ENCODE peak calls at places on chromosomes 16 and 17, in five cellular contexts. One of them, this sample, is unnamed.

GRCh38 chr17:46732133-46732532 is 86.4 kb downstream of the WNT3 start:
- DNase-seq in A549: no peak
- DNase-seq in IMR-90: no peak
- DNase-seq in HepG2: no peak
- DNase-seq in K562: no peak
- DNase-seq in this sample: no peak

GRCh38 chr16:71811261-71811803 is 2.7 kb upstream of the AP1G1 start:
- DNase-seq in A549: no peak
- DNase-seq in IMR-90: peak
- DNase-seq in HepG2: no peak
- DNase-seq in K562: no peak
- DNase-seq in this sample: no peak

GRCh38 chr17:82927661-82928601 is 88.1 kb upstream of the ZNF750 start:
- DNase-seq in A549: no peak
- DNase-seq in IMR-90: no peak
- DNase-seq in HepG2: no peak
- DNase-seq in K562: no peak
- DNase-seq in this sample: no peak

GRCh38 chr17:44901323-44901965 is 2.2 kb upstream of the EFTUD2 start:
- DNase-seq in A549: peak
- DNase-seq in IMR-90: peak
- DNase-seq in HepG2: no peak
- DNase-seq in K562: no peak
- DNase-seq in this sample: no peak

GRCh38 chr16:83147244-83147643 is 520.5 kb downstream of the CDH13 start:
- DNase-seq in A549: no peak
- DNase-seq in IMR-90: peak
- DNase-seq in HepG2: no peak
- DNase-seq in K562: no peak
- DNase-seq in this sample: no peak

GRCh38 chr16:70394853-70395252 is 44.0 kb downstream of the ST3GAL2 start:
- DNase-seq in A549: no peak
- DNase-seq in IMR-90: no peak
- DNase-seq in HepG2: no peak
- DNase-seq in K562: no peak
- DNase-seq in this sample: no peak

GRCh38 chr16:58411736-58412614 is 19.7 kb downstream of the GINS3 start:
- DNase-seq in A549: no peak
- DNase-seq in IMR-90: no peak
- DNase-seq in HepG2: no peak
- DNase-seq in K562: peak
- DNase-seq in this sample: no peak

GRCh38 chr16:52561910-52562741 is 15.2 kb upstream of the TOX3 start:
- DNase-seq in A549: peak
- DNase-seq in IMR-90: no peak
- DNase-seq in HepG2: peak
- DNase-seq in K562: no peak
- DNase-seq in this sample: no peak

GRCh38 chr17:82956146-82956725 is 116.4 kb upstream of the ZNF750 start:
- DNase-seq in A549: no peak
- DNase-seq in IMR-90: no peak
- DNase-seq in HepG2: no peak
- DNase-seq in K562: no peak
- DNase-seq in this sample: no peak

GRCh38 chr16:85393674-85394510 is 219.2 kb upstream of the GSE1 start:
- DNase-seq in A549: peak
- DNase-seq in IMR-90: peak
- DNase-seq in HepG2: no peak
- DNase-seq in K562: peak
- DNase-seq in this sample: peak

GRCh38 chr17:33328129-33328528 is 35.0 kb upstream of the ASIC2 start:
- DNase-seq in A549: no peak
- DNase-seq in IMR-90: peak
- DNase-seq in HepG2: no peak
- DNase-seq in K562: peak
- DNase-seq in this sample: no peak

GRCh38 chr17:18921485-18921884 is 30.5 kb upstream of the SLC5A10 start:
- DNase-seq in A549: no peak
- DNase-seq in IMR-90: no peak
- DNase-seq in HepG2: no peak
- DNase-seq in K562: no peak
- DNase-seq in this sample: no peak
- TF ChIP-seq BHLHE40 in A549: no peak
- TF ChIP-seq BHLHE40 in IMR-90: no peak
- TF ChIP-seq BHLHE40 in HepG2: no peak
- TF ChIP-seq BHLHE40 in K562: no peak
- TF ChIP-seq BHLHE40 in this sample: no peak

GRCh38 chr17:18101828-18102227 is 6.7 kb upstream of the MYO15A start:
- DNase-seq in A549: no peak
- DNase-seq in IMR-90: no peak
- DNase-seq in HepG2: no peak
- DNase-seq in K562: no peak
- DNase-seq in this sample: no peak

GRCh38 chr17:18105595-18105994 is 3.0 kb upstream of the MYO15A start:
- DNase-seq in A549: no peak
- DNase-seq in IMR-90: no peak
- DNase-seq in HepG2: no peak
- DNase-seq in K562: no peak
- DNase-seq in this sample: no peak

GRCh38 chr17:18105027-18105426 is 3.5 kb upstream of the MYO15A start:
- DNase-seq in A549: no peak
- DNase-seq in IMR-90: no peak
- DNase-seq in HepG2: no peak
- DNase-seq in K562: no peak
- DNase-seq in this sample: no peak

GRCh38 chr17:18100616-18101015 is 7.9 kb upstream of the MYO15A start:
- DNase-seq in A549: no peak
- DNase-seq in IMR-90: no peak
- DNase-seq in HepG2: no peak
- DNase-seq in K562: no peak
- DNase-seq in this sample: no peak

GRCh38 chr17:18102640-18103039 is 5.9 kb upstream of the MYO15A start:
- DNase-seq in A549: no peak
- DNase-seq in IMR-90: no peak
- DNase-seq in HepG2: no peak
- DNase-seq in K562: no peak
- DNase-seq in this sample: no peak
- TF ChIP-seq BHLHE40 in A549: no peak
- TF ChIP-seq BHLHE40 in IMR-90: no peak
- TF ChIP-seq BHLHE40 in HepG2: no peak
- TF ChIP-seq BHLHE40 in K562: no peak
- TF ChIP-seq BHLHE40 in this sample: no peak

DNA sequence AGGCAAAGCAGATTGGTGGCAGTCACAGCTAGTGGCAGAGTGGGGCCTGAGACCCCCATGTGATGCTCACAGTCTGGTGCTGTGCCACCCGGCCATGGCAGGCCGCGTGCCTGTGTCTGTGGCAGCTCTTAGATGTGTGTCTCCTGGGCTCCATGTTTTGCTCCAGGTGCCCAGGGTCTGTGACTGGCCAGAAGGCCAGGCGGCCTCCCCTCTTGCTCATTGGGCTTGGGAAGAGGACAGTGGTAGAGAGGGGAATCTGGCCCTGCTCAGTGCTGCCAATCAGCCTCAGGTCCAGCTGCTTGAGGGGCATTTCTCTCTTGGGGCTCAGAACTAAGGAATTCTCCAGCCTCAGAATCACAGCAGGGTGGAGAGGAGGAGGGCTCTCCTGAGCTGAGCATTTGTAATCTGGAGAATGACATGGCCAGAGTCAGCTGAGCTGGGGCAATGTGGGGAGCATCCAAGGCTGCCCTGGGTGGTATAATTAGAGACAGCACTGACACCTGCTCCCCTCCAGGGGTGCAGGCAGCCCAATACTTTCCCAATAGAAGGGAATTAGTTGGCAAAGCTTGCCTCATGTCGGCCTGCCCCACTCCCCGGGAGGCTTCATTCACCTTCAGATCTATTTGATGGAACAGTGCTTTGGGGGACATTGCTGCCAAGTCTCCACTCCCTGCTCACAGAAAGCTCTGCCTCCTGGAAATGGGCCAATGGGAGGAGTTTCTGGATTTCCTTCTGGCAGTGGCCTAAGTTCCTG is 2.7 kb upstream of the LASP1NB start:
- DNase-seq in A549: no peak
- DNase-seq in IMR-90: peak
- DNase-seq in HepG2: no peak
- DNase-seq in K562: peak
- DNase-seq in this sample: no peak
- TF ChIP-seq BHLHE40 in A549: no peak
- TF ChIP-seq BHLHE40 in IMR-90: no peak
- TF ChIP-seq BHLHE40 in HepG2: no peak
- TF ChIP-seq BHLHE40 in K562: no peak
- TF ChIP-seq BHLHE40 in this sample: no peak

GRCh38 chr17:19309701-19310100 is 52.8 kb downstream of the B9D1 start:
- DNase-seq in A549: no peak
- DNase-seq in IMR-90: no peak
- DNase-seq in HepG2: no peak
- DNase-seq in K562: no peak
- DNase-seq in this sample: no peak

GRCh38 chr17:19306160-19307111 is 56.1 kb downstream of the B9D1 start:
- DNase-seq in A549: no peak
- DNase-seq in IMR-90: no peak
- DNase-seq in HepG2: peak
- DNase-seq in K562: peak
- DNase-seq in this sample: no peak

GRCh38 chr17:19305761-19306159 is 56.8 kb downstream of the B9D1 start:
- DNase-seq in A549: no peak
- DNase-seq in IMR-90: no peak
- DNase-seq in HepG2: no peak
- DNase-seq in K562: no peak
- DNase-seq in this sample: no peak

GRCh38 chr17:19308398-19308797 is 54.1 kb downstream of the B9D1 start:
- DNase-seq in A549: no peak
- DNase-seq in IMR-90: no peak
- DNase-seq in HepG2: no peak
- DNase-seq in K562: no peak
- DNase-seq in this sample: no peak

DNA sequence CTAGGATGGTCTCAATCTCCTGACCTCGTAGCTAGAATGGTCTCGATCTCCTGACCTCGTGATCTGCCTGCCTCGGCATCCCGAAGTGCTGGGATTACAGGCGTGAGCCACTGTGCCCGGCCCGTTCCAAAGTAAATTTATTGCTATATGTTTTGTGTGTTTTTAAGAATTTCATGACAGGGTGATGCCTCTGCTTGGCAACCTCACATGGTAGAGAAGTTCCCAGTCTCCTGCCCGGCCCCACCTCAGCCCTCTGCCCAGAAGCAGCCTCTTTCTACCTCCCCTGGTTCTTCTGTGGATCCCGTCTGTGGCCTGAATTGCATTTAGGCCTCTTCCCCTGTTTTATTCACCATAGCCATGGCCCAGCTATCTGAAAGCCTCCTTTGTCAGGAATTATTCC is 55.0 kb downstream of the B9D1 start:
- DNase-seq in A549: no peak
- DNase-seq in IMR-90: no peak
- DNase-seq in HepG2: no peak
- DNase-seq in K562: no peak
- DNase-seq in this sample: no peak
- TF ChIP-seq BHLHE40 in A549: no peak
- TF ChIP-seq BHLHE40 in IMR-90: no peak
- TF ChIP-seq BHLHE40 in HepG2: no peak
- TF ChIP-seq BHLHE40 in K562: no peak
- TF ChIP-seq BHLHE40 in this sample: no peak

GRCh38 chr17:59840329-59840907 is 52.3 kb downstream of the TUBD1 start:
- DNase-seq in A549: peak
- DNase-seq in IMR-90: no peak
- DNase-seq in HepG2: no peak
- DNase-seq in K562: no peak
- DNase-seq in this sample: no peak

GRCh38 chr17:59842901-59843652 is 49.7 kb downstream of the TUBD1 start:
- DNase-seq in A549: peak
- DNase-seq in IMR-90: peak
- DNase-seq in HepG2: peak
- DNase-seq in K562: no peak
- DNase-seq in this sample: no peak

GRCh38 chr17:59839646-59840328 is 53.0 kb downstream of the TUBD1 start:
- DNase-seq in A549: peak
- DNase-seq in IMR-90: no peak
- DNase-seq in HepG2: no peak
- DNase-seq in K562: no peak
- DNase-seq in this sample: no peak

GRCh38 chr17:59838196-59838911 is 54.4 kb downstream of the TUBD1 start:
- DNase-seq in A549: peak
- DNase-seq in IMR-90: no peak
- DNase-seq in HepG2: no peak
- DNase-seq in K562: no peak
- DNase-seq in this sample: no peak

DNA sequence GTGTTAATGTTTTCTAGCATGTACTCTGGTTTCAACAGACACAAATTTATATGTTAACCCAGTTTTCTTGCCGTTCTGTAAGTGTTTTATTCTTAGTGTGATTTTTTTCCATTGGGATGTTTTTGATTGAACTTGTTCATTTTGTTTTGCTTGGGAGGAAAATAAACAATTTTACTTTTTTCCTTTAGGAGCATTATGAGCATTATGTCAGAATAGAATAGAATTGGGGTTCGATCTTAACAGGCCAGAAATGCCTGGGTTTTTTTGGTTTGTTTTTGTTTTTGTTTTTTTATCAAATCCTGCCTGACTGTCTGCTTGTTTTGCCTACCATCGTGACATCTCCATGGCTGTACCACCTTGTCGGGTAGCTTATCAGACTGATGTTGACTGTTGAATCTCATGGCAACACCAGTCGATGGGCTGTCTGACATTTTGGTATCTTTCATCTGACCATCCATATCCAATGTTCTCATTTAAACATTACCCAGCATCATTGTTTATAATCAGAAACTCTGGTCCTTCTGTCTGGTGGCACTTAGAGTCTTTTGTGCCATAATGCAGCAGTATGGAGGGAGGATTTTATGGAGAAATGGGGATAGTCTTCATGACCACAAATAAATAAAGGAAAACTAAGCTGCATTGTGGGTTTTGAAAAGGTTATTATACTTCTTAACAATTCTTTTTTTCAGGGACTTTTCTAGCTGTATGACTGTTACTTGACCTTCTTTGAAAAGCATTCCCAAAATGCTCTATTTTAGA is 51.7 kb downstream of the TUBD1 start:
- DNase-seq in A549: peak
- DNase-seq in IMR-90: peak
- DNase-seq in HepG2: no peak
- DNase-seq in K562: no peak
- DNase-seq in this sample: no peak
- TF ChIP-seq BHLHE40 in A549: no peak
- TF ChIP-seq BHLHE40 in IMR-90: no peak
- TF ChIP-seq BHLHE40 in HepG2: no peak
- TF ChIP-seq BHLHE40 in K562: no peak
- TF ChIP-seq BHLHE40 in this sample: no peak

GRCh38 chr17:43018008-43018853 is 4.0 kb downstream of the VAT1 start:
- DNase-seq in A549: peak
- DNase-seq in IMR-90: no peak
- DNase-seq in HepG2: no peak
- DNase-seq in K562: no peak
- DNase-seq in this sample: no peak
- TF ChIP-seq BHLHE40 in A549: no peak
- TF ChIP-seq BHLHE40 in IMR-90: no peak
- TF ChIP-seq BHLHE40 in HepG2: no peak
- TF ChIP-seq BHLHE40 in K562: no peak
- TF ChIP-seq BHLHE40 in this sample: no peak

GRCh38 chr17:40538936-40539705 is 26.2 kb downstream of the CCR7 start:
- DNase-seq in A549: no peak
- DNase-seq in IMR-90: no peak
- DNase-seq in HepG2: no peak
- DNase-seq in K562: no peak
- DNase-seq in this sample: no peak
- TF ChIP-seq BHLHE40 in A549: no peak
- TF ChIP-seq BHLHE40 in IMR-90: no peak
- TF ChIP-seq BHLHE40 in HepG2: no peak
- TF ChIP-seq BHLHE40 in K562: no peak
- TF ChIP-seq BHLHE40 in this sample: no peak

GRCh38 chr17:10094806-10095205 is 103.6 kb downstream of the GAS7 start:
- DNase-seq in A549: no peak
- DNase-seq in IMR-90: no peak
- DNase-seq in HepG2: no peak
- DNase-seq in K562: no peak
- DNase-seq in this sample: no peak
- TF ChIP-seq BHLHE40 in A549: no peak
- TF ChIP-seq BHLHE40 in IMR-90: no peak
- TF ChIP-seq BHLHE40 in HepG2: no peak
- TF ChIP-seq BHLHE40 in K562: no peak
- TF ChIP-seq BHLHE40 in this sample: no peak